ENCODE peak calls at places on chromosomes 4 and X, in seven cellular contexts. C, F, Z, S, J, I and R are unnamed samples.

GRCh38 chr4:27218013-27218412 is 357.4 kb downstream of the STIM2 start:
- DNase-seq in C (no peak), F (no peak), Z (no peak), S (no peak), J (no peak), I (no peak), R (no peak)

GRCh38 chrX:97563531-97564133 is 679.9 kb downstream of the RPA4 start:
- DNase-seq in C (peak), F (peak), Z (peak), S (peak), J (peak), I (peak), R (no peak)

GRCh38 chrX:78746496-78746895 is 1.0 kb upstream of the LPAR4 start:
- DNase-seq in C (no peak), F (no peak), Z (no peak), S (no peak), J (no peak), I (no peak), R (no peak)

GRCh38 chr4:47287735-47288134 is 175.8 kb downstream of the COMMD8 start:
- DNase-seq in C (peak), F (peak), Z (peak), S (no peak), J (peak), I (peak), R (no peak)

GRCh38 chr4:13865871-13866669 is 238.5 kb upstream of the BOD1L1 start:
- DNase-seq in C (no peak), F (no peak), Z (no peak), S (no peak), J (no peak), I (peak), R (no peak)

GRCh38 chr4:109816082-109816442 is 500 bp downstream of the GAR1 start:
- DNase-seq in C (peak), F (no peak), Z (no peak), S (peak), J (no peak), I (no peak), R (no peak)

GRCh38 chr4:122606364-122607043 is 14.4 kb downstream of the IL21 start:
- DNase-seq in C (no peak), F (no peak), Z (no peak), S (no peak), J (no peak), I (no peak), R (no peak)

GRCh38 chrX:112270991-112271390 is 188.4 kb upstream of the TRPC5 start:
- DNase-seq in C (no peak), F (no peak), Z (no peak), S (no peak), J (no peak), I (no peak), R (no peak)

GRCh38 chrX:50913520-50913919 is 3.0 kb downstream of the BMP15 start:
- DNase-seq in C (no peak), F (no peak), Z (peak), S (no peak), J (no peak), I (no peak), R (no peak)

GRCh38 chr4:84151574-84151973 is 347.5 kb downstream of the NKX6-1 start:
- DNase-seq in C (no peak), F (no peak), Z (no peak), S (no peak), J (no peak), I (no peak), R (no peak)
- TF ChIP-seq CTCF in C (peak), F (no peak), Z (no peak), S (no peak), J (peak), I (no peak), R (peak)

DNA sequence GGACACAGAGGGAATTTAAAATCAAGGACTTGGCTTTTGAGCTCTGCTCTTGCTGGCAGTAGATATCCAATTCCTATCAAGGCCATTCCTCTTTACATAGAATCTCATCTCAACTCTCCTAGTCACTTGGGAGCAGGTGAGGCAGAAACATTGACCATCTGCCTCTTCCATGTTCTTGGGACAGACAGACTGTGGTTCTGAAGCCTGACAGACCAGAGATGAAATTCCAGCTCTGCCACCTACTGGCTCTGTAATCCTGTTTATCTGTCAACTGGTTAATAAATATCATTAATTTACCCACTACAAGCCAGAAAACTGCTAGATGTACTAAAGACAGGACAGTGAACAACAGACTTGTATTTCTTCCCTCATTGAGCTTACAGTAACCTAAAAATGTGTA is 300.8 kb downstream of the ADGRL3 start:
- DNase-seq in C (no peak), F (no peak), Z (peak), S (no peak), J (no peak), I (no peak), R (no peak)
- TF ChIP-seq CTCF in C (no peak), F (peak), Z (peak), S (no peak), J (no peak), I (peak), R (no peak)

GRCh38 chrX:148269513-148269912 is 230.9 kb upstream of the AFF2 start:
- DNase-seq in C (no peak), F (no peak), Z (no peak), S (no peak), J (no peak), I (no peak), R (no peak)

GRCh38 chrX:148268646-148269045 is 231.8 kb upstream of the AFF2 start:
- DNase-seq in C (no peak), F (no peak), Z (no peak), S (no peak), J (no peak), I (no peak), R (no peak)

GRCh38 chrX:148270499-148270898 is 229.9 kb upstream of the AFF2 start:
- DNase-seq in C (no peak), F (no peak), Z (no peak), S (no peak), J (no peak), I (no peak), R (no peak)

GRCh38 chrX:148265829-148266228 is 234.6 kb upstream of the AFF2 start:
- DNase-seq in C (no peak), F (no peak), Z (no peak), S (no peak), J (no peak), I (no peak), R (no peak)

DNA sequence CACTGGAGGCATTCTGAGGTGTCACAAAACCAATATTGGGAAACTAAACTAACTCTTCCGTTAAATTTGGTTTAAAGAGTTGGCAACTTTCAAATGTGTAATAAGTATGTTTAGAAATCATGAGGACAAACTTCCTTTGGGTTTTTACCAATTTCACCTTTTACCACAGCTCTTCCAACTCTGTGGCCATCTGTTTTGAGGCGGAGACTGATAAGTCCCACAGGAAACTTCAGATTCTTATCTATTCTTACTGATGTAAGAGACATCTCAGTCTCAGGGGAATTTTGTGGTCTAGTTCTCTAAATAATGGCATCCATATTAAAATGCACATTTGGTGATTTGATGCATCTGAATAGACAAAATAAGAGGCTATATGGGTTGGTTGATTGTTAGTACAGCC is 229.2 kb upstream of the AFF2 start:
- DNase-seq in C (no peak), F (no peak), Z (no peak), S (no peak), J (no peak), I (no peak), R (no peak)
- TF ChIP-seq CTCF in C (no peak), F (no peak), Z (no peak), S (no peak), J (no peak), I (no peak), R (no peak)

GRCh38 chrX:75609361-75609760 is 86.5 kb upstream of the ZDHHC15 start:
- DNase-seq in C (no peak), F (no peak), Z (no peak), S (no peak), J (no peak), I (no peak), R (no peak)

GRCh38 chrX:75603833-75604232 is 81.0 kb upstream of the ZDHHC15 start:
- DNase-seq in C (peak), F (peak), Z (peak), S (no peak), J (peak), I (peak), R (peak)
- TF ChIP-seq CTCF in C (peak), F (peak), Z (peak), S (peak), J (peak), I (peak), R (peak)

GRCh38 chrX:150363561-150364346 is 637 bp downstream of the MAMLD1 start:
- DNase-seq in C (no peak), F (no peak), Z (peak), S (no peak), J (no peak), I (peak), R (no peak)

GRCh38 chrX:150365051-150365952 is 2.2 kb downstream of the MAMLD1 start:
- DNase-seq in C (peak), F (peak), Z (peak), S (peak), J (no peak), I (peak), R (no peak)

GRCh38 chrX:150364347-150365050 is 1.4 kb downstream of the MAMLD1 start:
- DNase-seq in C (no peak), F (no peak), Z (peak), S (no peak), J (no peak), I (peak), R (no peak)

GRCh38 chrX:150366951-150367545 is 3.9 kb downstream of the MAMLD1 start:
- DNase-seq in C (no peak), F (peak), Z (peak), S (no peak), J (no peak), I (peak), R (no peak)

DNA sequence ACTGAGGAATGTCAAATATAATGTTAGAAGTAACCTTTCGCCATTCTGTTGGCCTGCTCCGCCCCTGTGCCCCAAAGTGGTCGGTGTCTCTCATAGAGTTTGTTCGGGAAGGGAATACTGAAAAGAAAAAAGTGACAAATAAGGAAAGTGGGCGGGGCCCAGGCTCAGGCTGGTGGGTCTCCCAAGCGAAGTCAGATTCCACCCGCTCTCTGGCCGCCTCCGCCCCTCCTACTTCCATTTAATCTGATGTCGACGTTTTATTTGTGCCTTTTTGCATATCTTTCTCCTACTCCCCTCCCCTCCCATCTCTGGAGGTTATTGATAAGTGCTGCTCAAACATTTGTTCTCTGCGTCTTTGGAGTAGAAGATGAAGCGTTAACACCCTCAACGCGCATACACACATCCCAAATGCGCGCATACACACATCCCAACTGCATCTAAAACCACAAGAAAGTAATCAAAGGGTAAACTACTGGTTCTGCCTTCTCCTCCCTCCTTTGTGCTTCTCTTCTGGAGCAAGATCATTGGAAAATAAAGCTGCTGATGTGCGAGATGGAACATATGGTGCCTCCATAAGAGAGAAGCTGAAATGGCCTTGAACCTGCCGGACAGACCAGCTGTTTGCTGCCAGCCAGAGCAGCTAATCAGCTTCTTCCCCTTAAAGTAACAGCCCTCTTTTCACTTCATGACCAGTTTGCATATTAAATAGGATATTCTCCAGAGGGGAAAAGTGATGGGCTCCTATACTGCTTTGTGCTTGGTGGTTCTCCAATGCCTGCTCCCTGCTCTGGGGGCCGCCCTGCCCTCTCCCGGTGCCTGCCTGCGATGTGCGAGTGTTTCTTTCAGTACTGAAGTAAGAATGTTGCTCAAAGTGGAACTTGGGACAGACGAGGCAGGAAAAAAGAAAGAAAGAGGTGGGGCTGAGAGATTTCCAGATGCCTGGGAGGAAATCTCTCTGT is 3.1 kb downstream of the MAMLD1 start:
- DNase-seq in C (no peak), F (peak), Z (peak), S (no peak), J (no peak), I (peak), R (no peak)
- TF ChIP-seq CTCF in C (no peak), F (peak), Z (peak), S (no peak), J (no peak), I (peak), R (no peak)

DNA sequence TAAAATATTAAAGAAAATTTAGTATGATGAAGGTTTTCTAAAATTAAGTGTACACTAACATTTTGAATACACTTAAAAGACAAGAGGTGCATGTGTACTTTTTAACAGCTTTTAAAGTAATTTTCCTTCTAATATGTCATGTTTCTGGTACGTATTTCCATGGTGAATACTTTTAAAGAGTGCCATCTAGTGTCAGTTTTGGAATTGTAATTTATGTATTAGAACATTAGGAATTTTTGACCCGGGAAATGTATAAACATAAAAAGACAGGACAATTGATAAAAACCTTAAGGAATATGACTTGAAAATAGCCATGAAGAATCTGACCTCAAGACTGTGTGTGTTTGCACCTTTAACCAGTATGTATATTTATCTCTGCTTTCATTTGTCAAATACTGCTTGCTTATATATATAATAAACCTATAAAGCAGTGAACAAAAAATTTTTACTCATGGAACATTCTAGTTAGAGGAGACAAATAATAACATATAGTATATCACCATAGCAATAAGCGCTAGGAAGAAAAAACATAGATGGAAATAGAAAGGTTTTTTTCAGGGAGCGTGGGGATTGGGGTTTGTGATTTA is 7.2 kb downstream of the GSTCD start:
- DNase-seq in C (peak), F (no peak), Z (peak), S (no peak), J (no peak), I (peak), R (no peak)
- TF ChIP-seq CTCF in C (peak), F (peak), Z (peak), S (peak), J (peak), I (peak), R (peak)

GRCh38 chr4:182495986-182496385 is 252.8 kb downstream of the TENM3 start:
- DNase-seq in C (no peak), F (no peak), Z (no peak), S (no peak), J (no peak), I (no peak), R (no peak)

GRCh38 chr4:182492456-182492855 is 249.3 kb downstream of the TENM3 start:
- DNase-seq in C (peak), F (peak), Z (peak), S (no peak), J (no peak), I (peak), R (no peak)

GRCh38 chr4:182494103-182494502 is 250.9 kb downstream of the TENM3 start:
- DNase-seq in C (peak), F (no peak), Z (no peak), S (no peak), J (no peak), I (no peak), R (no peak)

GRCh38 chr4:182495111-182495510 is 251.9 kb downstream of the TENM3 start:
- DNase-seq in C (no peak), F (no peak), Z (no peak), S (no peak), J (no peak), I (no peak), R (no peak)

DNA sequence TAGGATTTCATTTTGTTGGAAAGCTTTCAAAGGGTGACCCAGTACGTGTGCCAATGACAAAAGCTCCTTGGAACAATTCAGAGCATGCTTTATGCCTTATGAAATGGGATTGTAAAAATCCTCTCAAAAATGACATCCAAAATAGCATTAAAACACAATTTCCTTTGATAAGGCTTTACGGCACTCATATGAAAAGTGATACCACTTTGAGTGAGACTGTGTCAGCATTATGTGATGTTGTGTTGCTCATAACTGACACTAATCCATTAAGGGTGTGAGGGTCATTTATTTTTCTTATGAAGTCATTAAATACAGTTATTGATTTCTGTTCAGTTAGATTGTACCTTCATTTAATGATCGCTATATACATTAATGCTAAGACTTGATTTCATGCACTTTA is 250.2 kb downstream of the TENM3 start:
- DNase-seq in C (no peak), F (no peak), Z (no peak), S (no peak), J (no peak), I (no peak), R (no peak)
- TF ChIP-seq CTCF in C (no peak), F (no peak), Z (no peak), S (no peak), J (no peak), I (no peak), R (no peak)